ENCODE peak calls at places on chromosomes 7 and 10, in ten cellular contexts. K is CD8-positive, alpha-beta T cell; O is AG09309; V is aorta; T is SK-N-SH; J is keratinocyte; R is fibroblast of lung; F is IMR-90; C is choroid plexus epithelial cell; L is lower leg skin. W is an unnamed sample.

GRCh38 chr7:24851791-24852190 is 94.5 kb upstream of the GSDME start:
- DNase-seq in K (no peak), L (no peak), O (no peak), V (no peak), J (no peak), T (no peak), F (peak; percentile 79), C (peak; percentile 58), R (peak; percentile 45), W (peak; percentile 35)

GRCh38 chr7:128954830-128955797 is 17.4 kb downstream of the IRF5 start:
- DNase-seq in L (no peak), T (peak; percentile 86), O (peak; percentile 40), J (no peak), R (peak; percentile 83), V (no peak), F (peak; percentile 80), C (peak; percentile 47), K (no peak), W (peak; percentile 78)

GRCh38 chr10:26621889-26622681 is 75.4 kb upstream of the PDSS1 start:
- DNase-seq in O (no peak), J (no peak), L (peak; percentile 91), V (peak; percentile 78), F (peak; percentile 0), K (no peak), C (peak; percentile 2), R (peak; percentile 8), T (peak; percentile 56), W (peak; percentile 8)

GRCh38 chr7:41993173-41993867 is 243.7 kb downstream of the GLI3 start:
- DNase-seq in V (no peak), T (no peak), R (peak; percentile 78), F (peak; percentile 78), J (no peak), O (no peak), C (peak; percentile 90), L (no peak), K (no peak), W (peak; percentile 55)

GRCh38 chr10:4034907-4035581 is 250.0 kb upstream of the KLF6 start:
- DNase-seq in F (peak; percentile 41), K (no peak), J (no peak), T (no peak), R (no peak), V (no peak), L (no peak), O (no peak), C (peak; percentile 70), W (peak; percentile 47)

GRCh38 chr7:36129048-36129534 is 24.0 kb upstream of the EEPD1 start:
- DNase-seq in C (peak; percentile 89), J (no peak), K (no peak), T (no peak), V (no peak), O (no peak), F (peak; percentile 55), R (peak; percentile 71), L (peak; percentile 93), W (peak; percentile 84)

GRCh38 chr10:90859321-90859751 is 1.5 kb upstream of the HTR7 start:
- DNase-seq in C (peak; percentile 76), O (no peak), T (no peak), V (no peak), R (peak; percentile 85), L (no peak), K (no peak), J (no peak), F (peak; percentile 79), W (peak; percentile 76)

GRCh38 chr7:14734839-14735321 is 167.7 kb downstream of the DGKB start:
- DNase-seq in O (no peak), T (peak; percentile 43), R (no peak), V (no peak), L (no peak), C (peak; percentile 14), K (no peak), F (no peak), J (no peak), W (no peak)

GRCh38 chr7:96093435-96093834 is 228.5 kb downstream of the SLC25A13 start:
- DNase-seq in R (peak; percentile 91), J (peak; percentile 19), L (no peak), T (no peak), V (no peak), K (no peak), F (peak; percentile 91), O (peak; percentile 58), C (peak; percentile 81), W (peak; percentile 94)

GRCh38 chr7:98470131-98470985 is 69.5 kb upstream of the BAIAP2L1 start:
- DNase-seq in R (no peak), L (no peak), T (peak; percentile 94), J (no peak), K (no peak), C (no peak), V (peak; percentile 75), O (no peak), F (no peak), W (no peak)

GRCh38 chr7:1863091-1863900 is 193.2 kb downstream of the ELFN1 start:
- DNase-seq in F (no peak), L (no peak), T (no peak), R (no peak), J (no peak), O (no peak), V (no peak), K (no peak), C (no peak), W (no peak)

GRCh38 chr10:5595095-5595494 is 70.3 kb downstream of the CALML3 start:
- DNase-seq in L (no peak), V (no peak), R (no peak), F (no peak), O (no peak), K (no peak), C (no peak), T (no peak), J (no peak), W (no peak)

GRCh38 chr7:44615149-44615611 is 8.8 kb downstream of the OGDH start:
- DNase-seq in R (peak; percentile 41), O (no peak), F (peak; percentile 48), V (no peak), K (no peak), C (peak; percentile 22), L (no peak), T (no peak), J (no peak), W (peak; percentile 32)

GRCh38 chr10:94230134-94230785 is 132.5 kb downstream of the NOC3L start:
- DNase-seq in O (no peak), C (no peak), R (no peak), F (no peak), K (no peak), V (no peak), L (no peak), T (no peak), J (no peak), W (no peak)

GRCh38 chr10:75040576-75040975 is 70.9 kb upstream of the SAMD8 start:
- DNase-seq in T (no peak), O (no peak), L (no peak), J (no peak), C (no peak), F (no peak), R (no peak), V (no peak), K (no peak), W (no peak)

GRCh38 chr7:31735991-31736982 is 49.3 kb downstream of the PPP1R17 start:
- DNase-seq in V (no peak), L (no peak), R (peak; percentile 42), F (peak; percentile 51), C (peak; percentile 73), O (no peak), K (no peak), J (no peak), T (peak; percentile 64), W (peak; percentile 52)

GRCh38 chr10:104387130-104387888 is 33.7 kb downstream of the CFAP58 start:
- DNase-seq in K (no peak), J (no peak), T (no peak), L (no peak), F (no peak), O (no peak), R (no peak), V (no peak), C (no peak), W (no peak)

GRCh38 chr7:154841731-154842331 is 161.1 kb downstream of the PAXIP1 start:
- DNase-seq in V (no peak), T (peak; percentile 83), C (no peak), R (no peak), J (no peak), K (no peak), O (no peak), L (no peak), F (no peak), W (no peak)
- H3K4me3 ChIP-seq in V (no peak overlapping the region), T (peak overlapping the region; percentile 12), C (no peak overlapping the region), R (no peak overlapping the region), J (no peak overlapping the region), K (no peak overlapping the region), O (no peak overlapping the region), L (no peak overlapping the region), F (no peak overlapping the region), W (no peak overlapping the region)

GRCh38 chr10:52729259-52730104 is 43.1 kb downstream of the MBL2 start:
- DNase-seq in O (no peak), K (no peak), R (peak; percentile 25), F (peak; percentile 43), L (no peak), V (no peak), T (peak; percentile 56), C (peak; percentile 68), J (no peak), W (peak; percentile 38)
- H3K4me3 ChIP-seq in O (no peak overlapping the region), K (no peak overlapping the region), R (peak overlapping the region; percentile 32), F (no peak overlapping the region), L (no peak overlapping the region), V (no peak overlapping the region), T (no peak overlapping the region), C (peak overlapping the region; percentile 14), J (no peak overlapping the region), W (no peak overlapping the region)

DNA sequence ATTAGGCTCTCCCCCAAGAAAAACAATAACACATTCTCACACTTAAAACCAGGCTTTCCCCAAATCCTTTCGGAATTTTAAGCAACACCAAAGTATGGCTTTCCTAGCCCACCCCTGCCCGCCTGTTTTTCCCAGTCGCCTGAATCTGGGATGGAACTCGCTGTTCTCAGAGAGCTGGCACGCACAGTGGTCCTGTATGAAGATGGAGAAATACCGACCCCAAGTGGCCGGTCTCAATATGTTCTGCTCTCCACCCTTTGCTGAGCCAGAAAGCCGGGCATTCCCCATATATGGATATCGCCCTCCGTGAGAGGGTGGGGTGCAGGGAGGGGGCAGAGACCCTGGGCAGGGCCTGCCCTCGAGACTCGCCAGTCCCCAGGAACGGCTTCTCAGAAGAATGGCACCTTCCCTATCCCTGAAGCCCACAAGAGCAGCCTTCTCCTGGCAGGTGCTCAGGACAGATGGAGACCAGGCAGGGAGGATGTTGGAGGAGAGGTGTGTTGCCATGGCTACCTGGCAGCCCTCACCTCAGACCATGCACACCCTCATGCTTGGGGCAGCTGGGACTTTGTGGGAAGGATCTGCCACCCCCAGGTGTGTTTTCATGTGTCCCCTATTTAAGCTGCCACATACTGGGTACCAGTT is 3.4 kb downstream of the TACR2 start:
- DNase-seq in F (peak; percentile 70), L (peak; percentile 93), J (no peak), C (peak; percentile 78), T (peak; percentile 84), K (no peak), R (peak; percentile 56), O (peak; percentile 27), V (peak; percentile 86), W (peak; percentile 73)
- H3K4me3 ChIP-seq in F (no peak overlapping the region), L (no peak overlapping the region), J (no peak overlapping the region), C (no peak overlapping the region), T (no peak overlapping the region), K (no peak overlapping the region), R (no peak overlapping the region), O (no peak overlapping the region), V (no peak overlapping the region), W (no peak overlapping the region)

DNA sequence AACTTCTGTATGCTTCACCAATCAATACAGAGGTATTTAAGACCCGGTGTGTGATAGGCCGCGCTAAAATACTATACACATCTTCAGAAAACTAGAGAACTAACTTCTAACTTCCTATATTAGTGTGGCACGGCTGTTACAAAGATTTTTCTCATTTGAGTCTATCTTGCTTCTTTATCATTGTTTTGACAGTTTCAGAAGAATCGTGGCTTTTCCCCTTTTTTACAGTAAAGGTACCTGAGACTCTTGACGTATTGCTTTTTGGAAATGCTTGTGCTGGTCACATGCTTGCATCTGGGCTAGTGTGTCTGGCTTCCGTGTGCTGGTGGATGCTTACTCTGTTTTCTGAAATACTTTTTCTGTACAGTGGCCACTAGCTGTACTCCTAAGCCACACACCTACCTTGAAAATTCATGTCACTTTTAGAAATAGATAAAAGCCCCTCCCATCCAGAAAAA is 12.7 kb downstream of the IKZF1 start:
- DNase-seq in V (no peak), K (no peak), O (no peak), R (no peak), L (no peak), T (no peak), F (no peak), J (no peak), C (no peak), W (no peak)
- H3K4me3 ChIP-seq in V (no peak overlapping the region), K (peak overlapping the region; percentile 52), O (no peak overlapping the region), R (no peak overlapping the region), L (no peak overlapping the region), T (no peak overlapping the region), F (no peak overlapping the region), J (no peak overlapping the region), C (no peak overlapping the region), W (no peak overlapping the region)